ENCODE peak calls at places on chromosome X, in six cellular contexts. Q is A549, G is IMR-90, L is heart left ventricle, D is esophagus squamous epithelium, N is uterus. U is an unnamed sample. For H3K4me1, the result is how much of the 10 kb centered on the place peaks cover.

GRCh38 chrX:1357993-1358392 is 21.4 kb downstream of the IL3RA start:
- DNase-seq in Q (no peak), G (no peak), L (no peak), D (no peak), N (no peak), U (no peak)

GRCh38 chrX:133633162-133633561 is 217.9 kb upstream of the GPC4 start:
- DNase-seq in Q (no peak), G (no peak), L (no peak), D (no peak), N (no peak), U (no peak)

GRCh38 chrX:99461223-99461622 is 948.9 kb downstream of the PCDH19 start:
- DNase-seq in Q (no peak), G (no peak), L (no peak), D (no peak), N (no peak), U (no peak)

GRCh38 chrX:50812995-50813842 is 775 bp downstream of the SHROOM4 start:
- DNase-seq in Q (peak), G (peak), L (peak), D (no peak), N (peak), U (peak)

GRCh38 chrX:72037601-72038000 is 94.1 kb downstream of the RTL5 start:
- DNase-seq in Q (no peak), G (no peak), L (no peak), D (no peak), N (no peak), U (no peak)

GRCh38 chrX:57137481-57137880 is 284 bp upstream of the SPIN2A start:
- DNase-seq in Q (no peak), G (no peak), L (no peak), D (no peak), N (no peak), U (no peak)

GRCh38 chrX:18758166-18758932 is 50.9 kb downstream of the PPEF1 start:
- DNase-seq in Q (no peak), G (no peak), L (no peak), D (no peak), N (no peak), U (no peak)

GRCh38 chrX:134501942-134502341 is 42.0 kb downstream of the HPRT1 start:
- DNase-seq in Q (no peak), G (peak), L (no peak), D (no peak), N (no peak), U (peak)

GRCh38 chrX:109475174-109475891 is 6.6 kb downstream of the GUCY2F start:
- DNase-seq in Q (peak), G (peak), L (peak), D (no peak), N (peak), U (peak)

GRCh38 chrX:136691028-136691809 is 43.3 kb downstream of the CD40LG start:
- DNase-seq in Q (no peak), G (peak), L (no peak), D (no peak), N (no peak), U (no peak)

GRCh38 chrX:41970419-41970818 is 47.1 kb upstream of the CASK start:
- DNase-seq in Q (no peak), G (no peak), L (no peak), D (no peak), N (no peak), U (no peak)

GRCh38 chrX:119266364-119266995 is 30.4 kb downstream of the PGRMC1 start:
- DNase-seq in Q (peak), G (peak), L (no peak), D (no peak), N (no peak), U (peak)

GRCh38 chrX:40366661-40367060 is 214.1 kb upstream of the ATP6AP2 start:
- DNase-seq in Q (no peak), G (no peak), L (no peak), D (no peak), N (no peak), U (no peak)

GRCh38 chrX:74449322-74449936 is 28.1 kb downstream of the SLC16A2 start:
- DNase-seq in Q (peak), G (peak), L (no peak), D (no peak), N (no peak), U (no peak)

GRCh38 chrX:151680805-151681204 is 14.5 kb upstream of the PRRG3 start:
- DNase-seq in Q (peak), G (peak), L (no peak), D (no peak), N (no peak), U (peak)

GRCh38 chrX:100413231-100413630 is 3.2 kb upstream of the PCDH19 start:
- DNase-seq in Q (peak), G (peak), L (peak), D (no peak), N (no peak), U (peak)

GRCh38 chrX:12058087-12058486 is 80.2 kb upstream of the FRMPD4 start:
- DNase-seq in Q (no peak), G (no peak), L (no peak), D (no peak), N (no peak), U (no peak)

GRCh38 chrX:136168929-136169735 is 21.8 kb downstream of the FHL1 start:
- DNase-seq in Q (no peak), G (peak), L (peak), D (no peak), N (peak), U (peak)

GRCh38 chrX:13387656-13388421 is 68.0 kb upstream of the ATXN3L start:
- DNase-seq in Q (no peak), G (peak), L (no peak), D (no peak), N (no peak), U (no peak)

GRCh38 chrX:2488621-2489285 is 12.0 kb downstream of the DHRSX start:
- DNase-seq in Q (no peak), G (no peak), L (no peak), D (no peak), N (no peak), U (no peak)

GRCh38 chrX:103629295-103630170 is 758 bp downstream of the TCEAL1 start:
- DNase-seq in Q (peak), G (peak), L (peak), D (no peak), N (peak), U (peak)

GRCh38 chrX:25007059-25008053 is 8.4 kb downstream of the ARX start:
- DNase-seq in Q (no peak), G (no peak), L (no peak), D (no peak), N (no peak), U (no peak)

GRCh38 chrX:130628522-130628921 is 226.7 kb downstream of the RBMX2 start:
- DNase-seq in Q (no peak), G (no peak), L (no peak), D (no peak), N (no peak), U (no peak)

GRCh38 chrX:53483838-53484420 is 49.8 kb upstream of the HSD17B10 start:
- DNase-seq in Q (no peak), G (peak), L (no peak), D (no peak), N (no peak), U (no peak)

GRCh38 chrX:78527263-78527662 is 131.9 kb downstream of the RTL3 start:
- DNase-seq in Q (no peak), G (peak), L (no peak), D (no peak), N (no peak), U (no peak)

GRCh38 chrX:152639426-152639825 is 1.7 kb downstream of the GABRQ start:
- DNase-seq in Q (no peak), G (no peak), L (no peak), D (no peak), N (no peak), U (no peak)

GRCh38 chrX:101658661-101659477 is 781 bp downstream of the ARMCX2 start:
- DNase-seq in Q (peak), G (peak), L (peak), D (peak), N (peak), U (peak)

GRCh38 chrX:53332204-53332603 is 50.8 kb upstream of the IQSEC2 start:
- DNase-seq in Q (no peak), G (no peak), L (no peak), D (no peak), N (no peak), U (no peak)

GRCh38 chrX:37959212-37960021 is 46.9 kb upstream of the SYTL5 start:
- DNase-seq in Q (no peak), G (no peak), L (no peak), D (no peak), N (no peak), U (no peak)

GRCh38 chrX:63428348-63428747 is 77.2 kb upstream of the SPIN4 start:
- DNase-seq in Q (no peak), G (peak), L (no peak), D (no peak), N (no peak), U (no peak)

GRCh38 chrX:53186363-53186762 is 38.6 kb downstream of the KDM5C start:
- DNase-seq in Q (no peak), G (peak), L (no peak), D (no peak), N (no peak), U (no peak)

GRCh38 chrX:45806410-45807121 is 605.9 kb upstream of the DIPK2B start:
- DNase-seq in Q (peak), G (peak), L (no peak), D (no peak), N (no peak), U (no peak)

GRCh38 chrX:45803383-45803921 is 602.8 kb upstream of the DIPK2B start:
- DNase-seq in Q (peak), G (peak), L (no peak), D (no peak), N (no peak), U (no peak)

GRCh38 chrX:45799576-45799975 is 598.9 kb upstream of the DIPK2B start:
- DNase-seq in Q (no peak), G (no peak), L (no peak), D (no peak), N (no peak), U (no peak)

DNA sequence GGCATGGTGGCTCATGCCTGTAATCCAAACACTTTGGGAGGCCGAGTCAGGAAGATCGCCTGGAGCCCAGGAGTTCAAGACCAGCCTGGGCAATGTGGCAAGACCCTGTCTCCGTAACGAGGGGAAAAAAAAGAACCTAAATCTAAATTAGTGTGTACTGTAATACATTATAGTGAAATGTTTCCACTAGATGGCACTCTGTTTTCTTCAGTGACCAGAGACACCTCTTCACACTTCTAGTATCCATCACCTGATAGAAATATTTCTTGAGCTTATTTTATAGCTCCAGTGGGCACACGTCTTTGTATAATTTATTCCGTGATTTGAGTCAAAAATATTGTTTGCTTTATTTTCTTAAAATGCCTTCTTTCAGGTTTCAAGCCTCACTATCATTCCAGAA is 600.9 kb upstream of the DIPK2B start:
- DNase-seq in Q (peak), G (peak), L (no peak), D (no peak), N (no peak), U (no peak)
- H3K4me1 ChIP-seq in Q (half or more), G (under half), L (under half), D (half or more), N (under half), U (under half)

GRCh38 chrX:48574270-48575266 is at the start of gene RBM3:
- DNase-seq in Q (peak), G (peak), L (peak), D (peak), N (peak), U (peak)
- TF ChIP-seq POLR2A in Q (peak), G (peak), L (peak), D (no peak), N (peak), U (peak)

GRCh38 chrX:47351706-47352105 is 18.7 kb upstream of the ZNF157 start:
- DNase-seq in Q (no peak), G (peak), L (no peak), D (no peak), N (no peak), U (peak)
- TF ChIP-seq CTCF in Q (no peak), G (no peak), L (no peak), D (no peak), N (no peak), U (no peak)

DNA sequence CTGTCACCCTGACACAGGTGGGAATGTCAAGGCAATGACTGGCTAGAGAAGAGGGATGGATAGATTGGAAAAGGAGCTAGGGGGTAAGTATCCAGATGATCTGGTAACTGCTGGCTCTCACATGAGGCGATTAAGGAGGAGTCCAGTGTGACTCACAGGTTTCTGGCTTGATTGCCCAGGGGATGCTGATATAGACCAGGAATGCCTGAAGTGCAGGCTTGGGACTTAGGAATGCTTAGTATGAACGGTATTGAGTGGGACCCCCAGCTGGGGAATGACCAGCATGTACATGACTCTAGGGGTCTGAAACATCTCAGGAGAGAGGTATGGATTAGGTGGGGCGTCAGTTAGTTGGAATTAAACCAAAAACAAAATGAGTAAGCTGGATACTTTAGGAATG is 65.8 kb upstream of the PRPS1 start:
- DNase-seq in Q (no peak), G (peak), L (no peak), D (no peak), N (no peak), U (no peak)
- H3K4me1 ChIP-seq in Q (under half), G (under half), L (under half), D (under half), N (under half), U (under half)

DNA sequence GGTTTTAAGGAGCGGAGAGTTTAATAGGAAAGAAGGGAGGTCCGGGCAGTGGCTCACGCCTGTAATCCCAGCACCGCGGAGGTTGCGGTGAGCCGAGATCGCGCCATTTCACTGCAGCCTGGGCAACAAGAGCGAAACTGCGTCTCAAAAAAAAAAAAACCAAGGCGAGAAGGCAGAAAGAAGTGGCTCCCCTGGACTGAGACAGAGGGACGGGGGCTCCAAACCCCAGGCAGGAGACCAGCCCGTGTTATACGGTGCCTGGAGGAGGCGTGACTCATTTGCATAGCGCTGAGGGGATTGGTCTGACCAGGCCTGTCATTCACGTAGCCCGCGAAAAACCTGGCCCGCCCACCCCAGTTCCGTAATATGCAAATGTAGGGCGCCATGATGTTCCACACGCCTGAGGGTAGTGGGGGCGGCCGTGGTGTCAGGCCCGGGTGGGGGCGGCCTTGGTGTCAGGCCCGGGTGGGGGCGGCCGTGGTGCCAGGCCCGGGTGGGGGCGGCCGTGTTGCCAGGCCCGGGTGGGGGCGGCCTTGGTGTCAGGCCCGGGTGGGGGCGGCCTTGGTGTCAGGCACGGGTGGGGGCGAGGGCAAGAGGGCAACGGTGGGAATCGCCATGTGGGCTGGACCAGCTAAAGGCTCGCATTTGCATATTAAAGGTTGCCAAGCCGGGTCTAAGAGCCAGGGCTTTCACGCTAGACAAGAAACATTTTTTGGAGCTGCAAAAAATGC is 2.1 kb downstream of the PLCXD1 start:
- DNase-seq in Q (peak), G (peak), L (peak), D (no peak), N (peak), U (peak)
- TF ChIP-seq POLR2A in Q (peak), G (peak), L (no peak), D (no peak), N (no peak), U (no peak)

DNA sequence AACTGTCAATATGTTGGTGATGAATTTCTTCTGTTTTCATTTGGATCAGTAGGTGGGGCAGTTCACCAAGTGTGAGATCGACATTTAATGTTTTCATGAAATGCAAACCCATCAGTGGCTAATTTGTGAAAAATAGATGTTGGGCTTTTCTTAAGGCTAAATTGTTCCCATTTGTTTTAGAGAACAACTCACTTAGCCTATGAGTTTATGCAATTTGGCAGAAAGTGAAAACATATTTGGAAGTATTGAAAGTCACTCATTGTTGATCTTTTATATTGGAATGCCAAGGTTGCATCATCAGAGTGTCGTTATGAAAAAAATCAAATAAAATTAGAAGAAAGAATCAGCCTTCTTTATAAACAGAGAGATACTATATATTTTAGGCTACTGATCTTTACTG is 132.4 kb downstream of the RPA4 start:
- DNase-seq in Q (no peak), G (no peak), L (no peak), D (no peak), N (no peak), U (no peak)
- TF ChIP-seq CTCF in Q (peak), G (no peak), L (no peak), D (no peak), N (no peak), U (no peak)

GRCh38 chrX:10629905-10630304 is 9.5 kb upstream of the MID1 start:
- DNase-seq in Q (no peak), G (no peak), L (no peak), D (no peak), N (no peak), U (no peak)

GRCh38 chrX:10633722-10634121 is 13.3 kb upstream of the MID1 start:
- DNase-seq in Q (peak), G (peak), L (no peak), D (no peak), N (peak), U (peak)

GRCh38 chrX:10630320-10630719 is 9.9 kb upstream of the MID1 start:
- DNase-seq in Q (no peak), G (no peak), L (no peak), D (no peak), N (no peak), U (no peak)

GRCh38 chrX:10628906-10629305 is 8.5 kb upstream of the MID1 start:
- DNase-seq in Q (no peak), G (no peak), L (no peak), D (no peak), N (no peak), U (no peak)

GRCh38 chrX:10631416-10632145 is 11.2 kb upstream of the MID1 start:
- DNase-seq in Q (no peak), G (peak), L (no peak), D (no peak), N (no peak), U (no peak)
- H3K4me1 ChIP-seq in Q (half or more), G (under half), L (under half), D (under half), N (under half), U (under half)

DNA sequence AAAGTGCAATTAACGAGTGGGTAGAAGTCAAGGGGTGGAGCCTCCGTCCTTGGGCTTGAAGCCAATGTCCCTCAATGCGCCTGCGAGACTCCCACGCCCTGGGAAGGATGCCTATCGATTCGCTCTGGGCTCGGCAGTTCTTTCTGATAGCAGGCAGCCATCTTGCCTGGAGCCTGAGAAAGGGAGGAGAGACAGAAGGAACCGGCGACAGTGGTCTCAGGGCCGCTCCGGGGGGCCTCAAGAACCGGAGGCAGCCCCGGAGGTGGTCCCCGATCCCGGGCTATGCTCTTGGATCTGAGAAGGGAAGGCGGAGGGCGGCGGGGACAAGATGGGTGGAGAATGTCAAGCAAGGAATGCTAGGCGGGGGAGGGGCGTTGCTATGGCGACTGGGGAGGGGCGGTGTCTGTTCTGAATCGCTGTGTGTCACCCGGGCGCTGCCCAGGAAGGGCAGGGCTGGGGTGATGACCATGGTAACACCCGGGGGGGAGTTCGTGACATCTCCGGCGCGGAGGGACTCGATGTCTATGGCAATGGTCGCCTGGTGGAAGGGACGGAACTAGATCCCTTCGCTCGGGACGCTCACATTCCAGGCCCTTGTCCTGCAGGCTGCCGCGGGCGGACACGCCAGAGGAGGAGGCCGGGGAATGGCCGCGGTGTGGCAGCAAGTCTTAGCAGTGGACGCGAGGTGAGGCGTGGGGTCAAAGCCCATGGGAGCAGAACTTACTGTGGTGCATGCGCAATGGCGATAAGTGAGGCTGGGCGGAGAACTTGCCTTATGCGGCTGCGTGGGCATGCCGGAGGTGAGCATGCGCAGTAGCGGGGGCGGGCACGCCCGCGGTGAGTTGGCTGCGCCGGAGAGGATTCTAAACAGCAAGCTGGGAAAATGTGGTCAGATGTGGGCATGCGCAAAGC is at the start of gene WDR13:
- DNase-seq in Q (peak), G (peak), L (peak), D (peak), N (peak), U (peak)
- TF ChIP-seq POLR2A in Q (peak), G (peak), L (no peak), D (no peak), N (peak), U (peak)

DNA sequence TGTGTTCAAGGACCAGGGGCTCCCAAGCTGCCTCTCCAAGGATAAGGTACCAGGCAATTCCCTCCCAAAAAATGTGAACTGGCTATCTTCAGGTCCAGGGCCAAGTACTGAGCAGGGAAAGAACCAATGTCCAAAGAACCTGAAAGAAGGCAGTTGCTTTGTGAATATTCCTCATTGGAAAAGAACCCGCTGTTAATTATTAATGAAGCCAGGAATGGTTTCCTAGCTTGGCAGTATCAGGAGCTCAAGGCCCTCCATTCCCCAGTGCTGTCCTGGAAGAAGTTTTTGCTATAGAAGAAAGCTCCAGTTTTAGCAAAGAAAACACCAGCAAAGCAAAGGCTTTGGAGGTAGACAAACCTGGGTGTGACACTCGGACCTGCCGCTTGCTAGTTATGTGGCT is 130.0 kb upstream of the MBNL3 start:
- DNase-seq in Q (no peak), G (no peak), L (no peak), D (no peak), N (no peak), U (no peak)
- TF ChIP-seq CTCF in Q (no peak), G (no peak), L (no peak), D (no peak), N (no peak), U (no peak)

U was measured in adrenal gland.